ENCODE peak calls at places on chromosomes 5 and 9, in nine cellular contexts. K, V, C, Y, D, U, F, M and Z are unnamed samples.

GRCh38 chr9:125241863-125242739 is 958 bp upstream of the HSPA5 start:
- DNase-seq in K (no peak), V (no peak), C (peak; percentile 48), Y (no peak), D (no peak), U (no peak), F (peak; percentile 40), M (peak; percentile 49), Z (no peak)

GRCh38 chr5:132083065-132083678 is 9.6 kb downstream of the CSF2 start:
- DNase-seq in K (no peak), V (no peak), C (no peak), Y (no peak), D (no peak), U (no peak), F (peak; percentile 23), M (no peak), Z (no peak)

GRCh38 chr5:20617876-20618275 is 629.9 kb upstream of the CDH18 start:
- DNase-seq in K (no peak), V (no peak), C (no peak), Y (no peak), D (no peak), U (no peak), F (no peak), M (no peak), Z (no peak)

GRCh38 chr5:92779536-92779935 is 801.5 kb downstream of the NR2F1-AS1 start:
- DNase-seq in K (no peak), V (no peak), C (no peak), Y (no peak), D (no peak), U (no peak), F (no peak), M (no peak), Z (no peak)

GRCh38 chr9:122325124-122325523 is 45.7 kb upstream of the PTGS1 start:
- DNase-seq in K (no peak), V (no peak), C (no peak), Y (no peak), D (peak; percentile 42), U (no peak), F (no peak), M (no peak), Z (no peak)

GRCh38 chr9:76817489-76817888 is 53.3 kb downstream of the PCA3 start:
- DNase-seq in K (peak; percentile 63), V (no peak), C (no peak), Y (no peak), D (peak; percentile 64), U (no peak), F (no peak), M (no peak), Z (peak; percentile 43)

GRCh38 chr5:129398279-129398678 is 61.8 kb upstream of the ADAMTS19 start:
- DNase-seq in K (no peak), V (no peak), C (no peak), Y (no peak), D (no peak), U (no peak), F (no peak), M (no peak), Z (no peak)

GRCh38 chr5:63553069-63553468 is 409.2 kb downstream of the HTR1A start:
- DNase-seq in K (no peak), V (no peak), C (no peak), Y (no peak), D (no peak), U (no peak), F (no peak), M (no peak), Z (no peak)

GRCh38 chr5:100772548-100772947 is 130.5 kb downstream of the ST8SIA4 start:
- DNase-seq in K (no peak), V (no peak), C (no peak), Y (no peak), D (no peak), U (no peak), F (no peak), M (no peak), Z (no peak)

GRCh38 chr9:124011460-124012301 is at the start of gene LHX2:
- DNase-seq in K (peak; percentile 9), V (peak; percentile 74), C (peak; percentile 87), Y (peak; percentile 50), D (peak; percentile 73), U (peak; percentile 62), F (peak; percentile 74), M (no peak), Z (peak; percentile 16)

GRCh38 chr9:83472221-83472665 is 66.0 kb downstream of the FRMD3 start:
- DNase-seq in K (peak; percentile 14), V (no peak), C (no peak), Y (no peak), D (peak; percentile 1), U (no peak), F (peak; percentile 56), M (no peak), Z (peak; percentile 4)

GRCh38 chr5:146344155-146345118 is 5.8 kb downstream of the POU4F3 start:
- DNase-seq in K (no peak), V (no peak), C (no peak), Y (peak; percentile 27), D (no peak), U (no peak), F (no peak), M (no peak), Z (no peak)

GRCh38 chr5:132251220-132251725 is 6.2 kb upstream of the PDLIM4 start:
- DNase-seq in K (no peak), V (no peak), C (peak; percentile 84), Y (no peak), D (peak; percentile 45), U (peak; percentile 78), F (no peak), M (no peak), Z (no peak)

GRCh38 chr5:6633469-6634326 is 458 bp downstream of the SRD5A1 start:
- DNase-seq in K (peak; percentile 6), V (peak; percentile 65), C (peak; percentile 52), Y (peak; percentile 43), D (peak; percentile 20), U (peak; percentile 69), F (peak; percentile 40), M (peak; percentile 41), Z (no peak)
- TF ChIP-seq CTCF in K (no peak), V (no peak), C (peak; percentile 39), Y (no peak), D (no peak), U (peak; percentile 10), F (no peak), M (no peak), Z (no peak)

GRCh38 chr5:140366770-140367630 is 7.0 kb downstream of the SLC4A9 start:
- DNase-seq in K (no peak), V (no peak), C (no peak), Y (no peak), D (no peak), U (no peak), F (no peak), M (no peak), Z (no peak)
- H3K4me3 ChIP-seq in K (no peak overlapping the region), V (no peak overlapping the region), C (no peak overlapping the region), Y (no peak overlapping the region), D (no peak overlapping the region), U (no peak overlapping the region), F (no peak overlapping the region), M (no peak overlapping the region), Z (no peak overlapping the region)

GRCh38 chr5:173243215-173243614 is 8.2 kb upstream of the NKX2-5 start:
- DNase-seq in K (no peak), V (no peak), C (no peak), Y (no peak), D (no peak), U (no peak), F (no peak), M (no peak), Z (no peak)

GRCh38 chr5:173243808-173244305 is 8.9 kb upstream of the NKX2-5 start:
- DNase-seq in K (no peak), V (no peak), C (no peak), Y (no peak), D (no peak), U (no peak), F (peak; percentile 61), M (no peak), Z (no peak)

GRCh38 chr5:173242675-173243085 is 7.7 kb upstream of the NKX2-5 start:
- DNase-seq in K (no peak), V (no peak), C (no peak), Y (no peak), D (no peak), U (no peak), F (peak; percentile 65), M (no peak), Z (no peak)

GRCh38 chr5:173240091-173241050 is 5.4 kb upstream of the NKX2-5 start:
- DNase-seq in K (no peak), V (no peak), C (no peak), Y (no peak), D (no peak), U (no peak), F (peak; percentile 51), M (no peak), Z (no peak)

DNA sequence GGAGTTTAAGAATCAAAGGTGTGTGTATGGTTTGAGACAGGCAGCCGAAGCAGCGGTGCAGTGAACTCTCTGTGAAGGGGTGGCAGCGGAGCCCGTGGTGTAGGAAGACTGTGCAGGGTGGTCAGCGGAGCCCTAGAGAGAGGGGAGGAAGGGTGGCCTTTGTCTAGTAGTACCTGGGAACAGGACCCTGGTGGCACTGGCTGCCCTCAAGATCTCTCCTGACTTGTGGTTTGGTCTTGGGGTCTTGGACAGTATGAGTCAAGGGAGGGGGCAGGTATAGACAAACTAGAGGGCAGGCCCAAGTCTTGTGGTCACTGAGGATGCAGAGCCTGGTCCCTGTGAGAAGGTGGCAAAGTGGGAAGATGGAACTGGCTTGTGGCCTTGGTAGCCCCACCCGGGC is 7.1 kb upstream of the NKX2-5 start:
- DNase-seq in K (no peak), V (no peak), C (no peak), Y (no peak), D (no peak), U (no peak), F (no peak), M (no peak), Z (no peak)
- H3K27me3 ChIP-seq in K (peaks cover 97% of the 10 kb centered on the region), V (peaks cover 100% of the 10 kb centered on the region), C (peaks cover 96% of the 10 kb centered on the region), Y (peaks cover 81% of the 10 kb centered on the region), D (peaks cover 98% of the 10 kb centered on the region), U (no peaks in the 10 kb centered on the region), F (peaks cover 99% of the 10 kb centered on the region), M (peaks cover 8% of the 10 kb centered on the region), Z (peaks cover 63% of the 10 kb centered on the region)

DNA sequence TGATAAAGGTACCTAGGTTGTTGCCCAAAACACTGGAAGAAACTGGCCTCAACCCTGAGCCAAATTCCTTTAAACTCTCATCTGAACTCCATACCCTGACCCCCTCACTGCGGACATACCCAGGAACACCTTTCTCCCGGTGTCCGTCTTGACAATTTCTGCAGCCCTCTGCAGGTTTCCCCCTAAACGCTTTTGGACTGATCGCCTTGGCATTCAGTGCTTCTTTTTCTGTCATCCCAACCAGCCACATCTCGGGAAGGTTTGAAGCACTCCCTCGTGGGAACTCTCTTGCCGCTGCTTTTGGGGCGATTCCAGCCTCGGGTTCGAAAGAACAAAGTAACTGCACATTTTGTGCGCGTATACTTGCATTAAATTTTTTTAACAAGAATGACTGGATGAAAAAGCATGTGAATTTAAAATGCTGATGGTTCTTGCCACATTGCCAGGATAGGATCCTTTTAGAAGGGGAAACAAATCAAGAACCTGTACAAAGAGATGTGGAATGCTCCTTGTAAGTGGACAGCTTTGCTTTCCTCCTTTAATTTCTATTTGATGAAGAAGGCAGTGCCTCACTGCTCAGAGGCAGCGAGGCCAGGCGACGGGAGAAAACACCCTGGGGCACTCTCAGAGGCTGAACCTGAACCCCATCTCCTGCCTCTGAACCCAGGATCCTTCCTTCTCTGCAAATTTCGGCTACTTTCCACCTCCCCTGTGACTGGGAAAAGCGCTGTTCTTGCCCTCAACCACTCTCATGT is 615 bp downstream of the PSMD5 start:
- DNase-seq in K (no peak), V (no peak), C (no peak), Y (no peak), D (peak; percentile 2), U (no peak), F (no peak), M (no peak), Z (no peak)
- TF ChIP-seq CTCF in K (no peak), V (no peak), C (no peak), Y (no peak), D (no peak), U (no peak), F (no peak), M (no peak), Z (no peak)

GRCh38 chr5:88890070-88890781 is 7.2 kb upstream of the MEF2C start:
- DNase-seq in K (no peak), V (no peak), C (no peak), Y (no peak), D (no peak), U (no peak), F (no peak), M (no peak), Z (no peak)
- H3K4me3 ChIP-seq in K (peak overlapping the region; percentile 70), V (no peak overlapping the region), C (peak overlapping the region; percentile 58), Y (no peak overlapping the region), D (peak overlapping the region; percentile 82), U (peak overlapping the region; percentile 71), F (peak overlapping the region; percentile 68), M (peak overlapping the region; percentile 43), Z (peak overlapping the region; percentile 55)